ENCODE peak calls at places on chromosomes 16 and 17, in ten cellular contexts. One of them, this sample, is unnamed.
A peak's percentile ranks its signal among the peaks of the same experiment; 100 is the strongest.

GRCh38 chr17:46085522-46085921 is 86.5 kb downstream of the STH start:
- ATAC-seq in left colon: no peak
- ATAC-seq in T-helper 17 cell: no peak
- ATAC-seq in heart left ventricle: no peak
- ATAC-seq in activated CD8-positive, alpha-beta T cell treated with anti-CD3 and anti-CD28 coated beads, Interleukin-2, amount 10 ng/mL, durations not matched to agents 7 days and 5 days: no peak
- ATAC-seq in stimulated activated naive CD8-positive, alpha-beta T cell treated with anti-CD3 and anti-CD28 coated beads, Interleukin-15, Interleukin-2, amounts not matched to agents 100 U/mL and 50 U/mL, for 24 hours: no peak
- ATAC-seq in Right ventricle myocardium superior: no peak
- ATAC-seq in SK-N-SH treated with all-trans-retinoic acid at 6 μM for 48 hours: no peak
- ATAC-seq in gastroesophageal sphincter: no peak
- ATAC-seq in WTC11: no peak
- ATAC-seq in this sample: no peak

GRCh38 chr17:51807460-51807859 is 351.1 kb downstream of the CA10 start:
- ATAC-seq in left colon: no peak
- ATAC-seq in T-helper 17 cell: no peak
- ATAC-seq in heart left ventricle: no peak
- ATAC-seq in activated CD8-positive, alpha-beta T cell treated with anti-CD3 and anti-CD28 coated beads, Interleukin-2, amount 10 ng/mL, durations not matched to agents 7 days and 5 days: no peak
- ATAC-seq in stimulated activated naive CD8-positive, alpha-beta T cell treated with anti-CD3 and anti-CD28 coated beads, Interleukin-15, Interleukin-2, amounts not matched to agents 100 U/mL and 50 U/mL, for 24 hours: no peak
- ATAC-seq in Right ventricle myocardium superior: no peak
- ATAC-seq in SK-N-SH treated with all-trans-retinoic acid at 6 μM for 48 hours: no peak
- ATAC-seq in gastroesophageal sphincter: no peak
- ATAC-seq in WTC11: no peak
- ATAC-seq in this sample: no peak

GRCh38 chr17:81927145-81927652 is 336 bp downstream of the MAFG start:
- ATAC-seq in left colon: no peak
- ATAC-seq in T-helper 17 cell: peak; percentile 45
- ATAC-seq in heart left ventricle: peak; percentile 1
- ATAC-seq in activated CD8-positive, alpha-beta T cell treated with anti-CD3 and anti-CD28 coated beads, Interleukin-2, amount 10 ng/mL, durations not matched to agents 7 days and 5 days: peak; percentile 10
- ATAC-seq in stimulated activated naive CD8-positive, alpha-beta T cell treated with anti-CD3 and anti-CD28 coated beads, Interleukin-15, Interleukin-2, amounts not matched to agents 100 U/mL and 50 U/mL, for 24 hours: no peak
- ATAC-seq in Right ventricle myocardium superior: no peak
- ATAC-seq in SK-N-SH treated with all-trans-retinoic acid at 6 μM for 48 hours: no peak
- ATAC-seq in gastroesophageal sphincter: peak; percentile 27
- ATAC-seq in WTC11: no peak
- ATAC-seq in this sample: peak; percentile 46

GRCh38 chr17:4043862-4044261 is 79.6 kb upstream of the ATP2A3 start:
- ATAC-seq in left colon: no peak
- ATAC-seq in T-helper 17 cell: peak; percentile 82
- ATAC-seq in heart left ventricle: no peak
- ATAC-seq in activated CD8-positive, alpha-beta T cell treated with anti-CD3 and anti-CD28 coated beads, Interleukin-2, amount 10 ng/mL, durations not matched to agents 7 days and 5 days: peak; percentile 44
- ATAC-seq in stimulated activated naive CD8-positive, alpha-beta T cell treated with anti-CD3 and anti-CD28 coated beads, Interleukin-15, Interleukin-2, amounts not matched to agents 100 U/mL and 50 U/mL, for 24 hours: peak; percentile 63
- ATAC-seq in Right ventricle myocardium superior: no peak
- ATAC-seq in SK-N-SH treated with all-trans-retinoic acid at 6 μM for 48 hours: no peak
- ATAC-seq in gastroesophageal sphincter: no peak
- ATAC-seq in WTC11: no peak
- ATAC-seq in this sample: peak; percentile 78

GRCh38 chr17:50697076-50697475 is 10.6 kb downstream of the ANKRD40 start:
- ATAC-seq in left colon: peak; percentile 17
- ATAC-seq in T-helper 17 cell: no peak
- ATAC-seq in heart left ventricle: no peak
- ATAC-seq in activated CD8-positive, alpha-beta T cell treated with anti-CD3 and anti-CD28 coated beads, Interleukin-2, amount 10 ng/mL, durations not matched to agents 7 days and 5 days: no peak
- ATAC-seq in stimulated activated naive CD8-positive, alpha-beta T cell treated with anti-CD3 and anti-CD28 coated beads, Interleukin-15, Interleukin-2, amounts not matched to agents 100 U/mL and 50 U/mL, for 24 hours: no peak
- ATAC-seq in Right ventricle myocardium superior: no peak
- ATAC-seq in SK-N-SH treated with all-trans-retinoic acid at 6 μM for 48 hours: no peak
- ATAC-seq in gastroesophageal sphincter: no peak
- ATAC-seq in WTC11: no peak
- ATAC-seq in this sample: no peak

GRCh38 chr16:88012360-88012759 is 61.1 kb downstream of the BANP start:
- ATAC-seq in left colon: no peak
- ATAC-seq in T-helper 17 cell: no peak
- ATAC-seq in heart left ventricle: no peak
- ATAC-seq in activated CD8-positive, alpha-beta T cell treated with anti-CD3 and anti-CD28 coated beads, Interleukin-2, amount 10 ng/mL, durations not matched to agents 7 days and 5 days: no peak
- ATAC-seq in stimulated activated naive CD8-positive, alpha-beta T cell treated with anti-CD3 and anti-CD28 coated beads, Interleukin-15, Interleukin-2, amounts not matched to agents 100 U/mL and 50 U/mL, for 24 hours: no peak
- ATAC-seq in Right ventricle myocardium superior: no peak
- ATAC-seq in SK-N-SH treated with all-trans-retinoic acid at 6 μM for 48 hours: no peak
- ATAC-seq in gastroesophageal sphincter: no peak
- ATAC-seq in WTC11: no peak
- ATAC-seq in this sample: no peak

GRCh38 chr16:50227120-50227519 is 39.2 kb upstream of the ADCY7 start:
- ATAC-seq in left colon: no peak
- ATAC-seq in T-helper 17 cell: no peak
- ATAC-seq in heart left ventricle: peak; percentile 55
- ATAC-seq in activated CD8-positive, alpha-beta T cell treated with anti-CD3 and anti-CD28 coated beads, Interleukin-2, amount 10 ng/mL, durations not matched to agents 7 days and 5 days: no peak
- ATAC-seq in stimulated activated naive CD8-positive, alpha-beta T cell treated with anti-CD3 and anti-CD28 coated beads, Interleukin-15, Interleukin-2, amounts not matched to agents 100 U/mL and 50 U/mL, for 24 hours: no peak
- ATAC-seq in Right ventricle myocardium superior: no peak
- ATAC-seq in SK-N-SH treated with all-trans-retinoic acid at 6 μM for 48 hours: no peak
- ATAC-seq in gastroesophageal sphincter: no peak
- ATAC-seq in WTC11: no peak
- ATAC-seq in this sample: no peak

GRCh38 chr16:55667753-55668152 is 12.0 kb downstream of the SLC6A2 start:
- ATAC-seq in left colon: no peak
- ATAC-seq in T-helper 17 cell: no peak
- ATAC-seq in heart left ventricle: no peak
- ATAC-seq in activated CD8-positive, alpha-beta T cell treated with anti-CD3 and anti-CD28 coated beads, Interleukin-2, amount 10 ng/mL, durations not matched to agents 7 days and 5 days: no peak
- ATAC-seq in stimulated activated naive CD8-positive, alpha-beta T cell treated with anti-CD3 and anti-CD28 coated beads, Interleukin-15, Interleukin-2, amounts not matched to agents 100 U/mL and 50 U/mL, for 24 hours: no peak
- ATAC-seq in Right ventricle myocardium superior: no peak
- ATAC-seq in SK-N-SH treated with all-trans-retinoic acid at 6 μM for 48 hours: no peak
- ATAC-seq in gastroesophageal sphincter: no peak
- ATAC-seq in WTC11: peak; percentile 36
- ATAC-seq in this sample: no peak

GRCh38 chr17:29256735-29257466 is 10.2 kb downstream of the CRYBA1 start:
- ATAC-seq in left colon: no peak
- ATAC-seq in T-helper 17 cell: no peak
- ATAC-seq in heart left ventricle: peak; percentile 53
- ATAC-seq in activated CD8-positive, alpha-beta T cell treated with anti-CD3 and anti-CD28 coated beads, Interleukin-2, amount 10 ng/mL, durations not matched to agents 7 days and 5 days: no peak
- ATAC-seq in stimulated activated naive CD8-positive, alpha-beta T cell treated with anti-CD3 and anti-CD28 coated beads, Interleukin-15, Interleukin-2, amounts not matched to agents 100 U/mL and 50 U/mL, for 24 hours: no peak
- ATAC-seq in Right ventricle myocardium superior: peak; percentile 47
- ATAC-seq in SK-N-SH treated with all-trans-retinoic acid at 6 μM for 48 hours: peak; percentile 68
- ATAC-seq in gastroesophageal sphincter: no peak
- ATAC-seq in WTC11: no peak
- ATAC-seq in this sample: no peak

GRCh38 chr17:43823350-43824084 is 9.4 kb downstream of the MPP3 start:
- ATAC-seq in left colon: peak; percentile 85
- ATAC-seq in T-helper 17 cell: no peak
- ATAC-seq in heart left ventricle: peak; percentile 79
- ATAC-seq in activated CD8-positive, alpha-beta T cell treated with anti-CD3 and anti-CD28 coated beads, Interleukin-2, amount 10 ng/mL, durations not matched to agents 7 days and 5 days: no peak
- ATAC-seq in stimulated activated naive CD8-positive, alpha-beta T cell treated with anti-CD3 and anti-CD28 coated beads, Interleukin-15, Interleukin-2, amounts not matched to agents 100 U/mL and 50 U/mL, for 24 hours: no peak
- ATAC-seq in Right ventricle myocardium superior: peak; percentile 76
- ATAC-seq in SK-N-SH treated with all-trans-retinoic acid at 6 μM for 48 hours: no peak
- ATAC-seq in gastroesophageal sphincter: no peak
- ATAC-seq in WTC11: no peak
- ATAC-seq in this sample: no peak

GRCh38 chr17:1414001-1414574 is 14.1 kb upstream of the YWHAE start:
- ATAC-seq in left colon: no peak
- ATAC-seq in T-helper 17 cell: no peak
- ATAC-seq in heart left ventricle: peak; percentile 37
- ATAC-seq in activated CD8-positive, alpha-beta T cell treated with anti-CD3 and anti-CD28 coated beads, Interleukin-2, amount 10 ng/mL, durations not matched to agents 7 days and 5 days: no peak
- ATAC-seq in stimulated activated naive CD8-positive, alpha-beta T cell treated with anti-CD3 and anti-CD28 coated beads, Interleukin-15, Interleukin-2, amounts not matched to agents 100 U/mL and 50 U/mL, for 24 hours: no peak
- ATAC-seq in Right ventricle myocardium superior: peak; percentile 53
- ATAC-seq in SK-N-SH treated with all-trans-retinoic acid at 6 μM for 48 hours: no peak
- ATAC-seq in gastroesophageal sphincter: no peak
- ATAC-seq in WTC11: no peak
- ATAC-seq in this sample: no peak

GRCh38 chr16:84913315-84913714 is 93.5 kb downstream of the CRISPLD2 start:
- ATAC-seq in left colon: peak; percentile 24
- ATAC-seq in T-helper 17 cell: no peak
- ATAC-seq in heart left ventricle: peak; percentile 61
- ATAC-seq in activated CD8-positive, alpha-beta T cell treated with anti-CD3 and anti-CD28 coated beads, Interleukin-2, amount 10 ng/mL, durations not matched to agents 7 days and 5 days: no peak
- ATAC-seq in stimulated activated naive CD8-positive, alpha-beta T cell treated with anti-CD3 and anti-CD28 coated beads, Interleukin-15, Interleukin-2, amounts not matched to agents 100 U/mL and 50 U/mL, for 24 hours: no peak
- ATAC-seq in Right ventricle myocardium superior: peak; percentile 80
- ATAC-seq in SK-N-SH treated with all-trans-retinoic acid at 6 μM for 48 hours: peak; percentile 35
- ATAC-seq in gastroesophageal sphincter: peak; percentile 88
- ATAC-seq in WTC11: no peak
- ATAC-seq in this sample: no peak

GRCh38 chr16:34802848-34803599 is 1343.6 kb downstream of the TP53TG3F start:
- ATAC-seq in left colon: no peak
- ATAC-seq in T-helper 17 cell: no peak
- ATAC-seq in heart left ventricle: no peak
- ATAC-seq in activated CD8-positive, alpha-beta T cell treated with anti-CD3 and anti-CD28 coated beads, Interleukin-2, amount 10 ng/mL, durations not matched to agents 7 days and 5 days: no peak
- ATAC-seq in stimulated activated naive CD8-positive, alpha-beta T cell treated with anti-CD3 and anti-CD28 coated beads, Interleukin-15, Interleukin-2, amounts not matched to agents 100 U/mL and 50 U/mL, for 24 hours: no peak
- ATAC-seq in Right ventricle myocardium superior: no peak
- ATAC-seq in SK-N-SH treated with all-trans-retinoic acid at 6 μM for 48 hours: no peak
- ATAC-seq in gastroesophageal sphincter: no peak
- ATAC-seq in WTC11: no peak
- ATAC-seq in this sample: no peak

GRCh38 chr17:2683912-2684311 is 27.7 kb downstream of the CLUH start:
- ATAC-seq in left colon: peak; percentile 71
- ATAC-seq in T-helper 17 cell: no peak
- ATAC-seq in heart left ventricle: no peak
- ATAC-seq in activated CD8-positive, alpha-beta T cell treated with anti-CD3 and anti-CD28 coated beads, Interleukin-2, amount 10 ng/mL, durations not matched to agents 7 days and 5 days: no peak
- ATAC-seq in stimulated activated naive CD8-positive, alpha-beta T cell treated with anti-CD3 and anti-CD28 coated beads, Interleukin-15, Interleukin-2, amounts not matched to agents 100 U/mL and 50 U/mL, for 24 hours: no peak
- ATAC-seq in Right ventricle myocardium superior: no peak
- ATAC-seq in SK-N-SH treated with all-trans-retinoic acid at 6 μM for 48 hours: no peak
- ATAC-seq in gastroesophageal sphincter: no peak
- ATAC-seq in WTC11: no peak
- ATAC-seq in this sample: no peak

GRCh38 chr16:4800290-4801041 is 2.0 kb downstream of the ROGDI start:
- ATAC-seq in left colon: peak; percentile 31
- ATAC-seq in T-helper 17 cell: no peak
- ATAC-seq in heart left ventricle: no peak
- ATAC-seq in activated CD8-positive, alpha-beta T cell treated with anti-CD3 and anti-CD28 coated beads, Interleukin-2, amount 10 ng/mL, durations not matched to agents 7 days and 5 days: no peak
- ATAC-seq in stimulated activated naive CD8-positive, alpha-beta T cell treated with anti-CD3 and anti-CD28 coated beads, Interleukin-15, Interleukin-2, amounts not matched to agents 100 U/mL and 50 U/mL, for 24 hours: no peak
- ATAC-seq in Right ventricle myocardium superior: peak; percentile 6
- ATAC-seq in SK-N-SH treated with all-trans-retinoic acid at 6 μM for 48 hours: no peak
- ATAC-seq in gastroesophageal sphincter: no peak
- ATAC-seq in WTC11: no peak
- ATAC-seq in this sample: no peak

GRCh38 chr16:48030926-48031325 is 124.9 kb downstream of the ABCC12 start:
- ATAC-seq in left colon: no peak
- ATAC-seq in T-helper 17 cell: no peak
- ATAC-seq in heart left ventricle: no peak
- ATAC-seq in activated CD8-positive, alpha-beta T cell treated with anti-CD3 and anti-CD28 coated beads, Interleukin-2, amount 10 ng/mL, durations not matched to agents 7 days and 5 days: no peak
- ATAC-seq in stimulated activated naive CD8-positive, alpha-beta T cell treated with anti-CD3 and anti-CD28 coated beads, Interleukin-15, Interleukin-2, amounts not matched to agents 100 U/mL and 50 U/mL, for 24 hours: no peak
- ATAC-seq in Right ventricle myocardium superior: no peak
- ATAC-seq in SK-N-SH treated with all-trans-retinoic acid at 6 μM for 48 hours: no peak
- ATAC-seq in gastroesophageal sphincter: no peak
- ATAC-seq in WTC11: no peak
- ATAC-seq in this sample: no peak

GRCh38 chr17:75771334-75772281 is 6.6 kb upstream of the GALK1 start:
- ATAC-seq in left colon: peak; percentile 51
- ATAC-seq in T-helper 17 cell: no peak
- ATAC-seq in heart left ventricle: no peak
- ATAC-seq in activated CD8-positive, alpha-beta T cell treated with anti-CD3 and anti-CD28 coated beads, Interleukin-2, amount 10 ng/mL, durations not matched to agents 7 days and 5 days: no peak
- ATAC-seq in stimulated activated naive CD8-positive, alpha-beta T cell treated with anti-CD3 and anti-CD28 coated beads, Interleukin-15, Interleukin-2, amounts not matched to agents 100 U/mL and 50 U/mL, for 24 hours: no peak
- ATAC-seq in Right ventricle myocardium superior: no peak
- ATAC-seq in SK-N-SH treated with all-trans-retinoic acid at 6 μM for 48 hours: no peak
- ATAC-seq in gastroesophageal sphincter: no peak
- ATAC-seq in WTC11: no peak
- ATAC-seq in this sample: no peak

GRCh38 chr17:29253037-29253436 is 6.4 kb downstream of the CRYBA1 start:
- ATAC-seq in left colon: no peak
- ATAC-seq in T-helper 17 cell: no peak
- ATAC-seq in heart left ventricle: no peak
- ATAC-seq in activated CD8-positive, alpha-beta T cell treated with anti-CD3 and anti-CD28 coated beads, Interleukin-2, amount 10 ng/mL, durations not matched to agents 7 days and 5 days: no peak
- ATAC-seq in stimulated activated naive CD8-positive, alpha-beta T cell treated with anti-CD3 and anti-CD28 coated beads, Interleukin-15, Interleukin-2, amounts not matched to agents 100 U/mL and 50 U/mL, for 24 hours: no peak
- ATAC-seq in Right ventricle myocardium superior: no peak
- ATAC-seq in SK-N-SH treated with all-trans-retinoic acid at 6 μM for 48 hours: no peak
- ATAC-seq in gastroesophageal sphincter: no peak
- ATAC-seq in WTC11: no peak
- ATAC-seq in this sample: no peak

GRCh38 chr16:67641779-67642708 is 2.9 kb upstream of the CARMIL2 start:
- ATAC-seq in left colon: peak; percentile 27
- ATAC-seq in T-helper 17 cell: no peak
- ATAC-seq in heart left ventricle: peak; percentile 88
- ATAC-seq in activated CD8-positive, alpha-beta T cell treated with anti-CD3 and anti-CD28 coated beads, Interleukin-2, amount 10 ng/mL, durations not matched to agents 7 days and 5 days: no peak
- ATAC-seq in stimulated activated naive CD8-positive, alpha-beta T cell treated with anti-CD3 and anti-CD28 coated beads, Interleukin-15, Interleukin-2, amounts not matched to agents 100 U/mL and 50 U/mL, for 24 hours: no peak
- ATAC-seq in Right ventricle myocardium superior: peak; percentile 91
- ATAC-seq in SK-N-SH treated with all-trans-retinoic acid at 6 μM for 48 hours: peak; percentile 70
- ATAC-seq in gastroesophageal sphincter: peak; percentile 74
- ATAC-seq in WTC11: no peak
- ATAC-seq in this sample: no peak

GRCh38 chr17:81578561-81579225 is 26.5 kb upstream of the FAAP100 start:
- ATAC-seq in left colon: no peak
- ATAC-seq in T-helper 17 cell: no peak
- ATAC-seq in heart left ventricle: no peak
- ATAC-seq in activated CD8-positive, alpha-beta T cell treated with anti-CD3 and anti-CD28 coated beads, Interleukin-2, amount 10 ng/mL, durations not matched to agents 7 days and 5 days: no peak
- ATAC-seq in stimulated activated naive CD8-positive, alpha-beta T cell treated with anti-CD3 and anti-CD28 coated beads, Interleukin-15, Interleukin-2, amounts not matched to agents 100 U/mL and 50 U/mL, for 24 hours: peak; percentile 80
- ATAC-seq in Right ventricle myocardium superior: no peak
- ATAC-seq in SK-N-SH treated with all-trans-retinoic acid at 6 μM for 48 hours: no peak
- ATAC-seq in gastroesophageal sphincter: no peak
- ATAC-seq in WTC11: no peak
- ATAC-seq in this sample: no peak

GRCh38 chr16:68972720-68973119 is 129.4 kb downstream of the TANGO6 start:
- ATAC-seq in left colon: peak; percentile 89
- ATAC-seq in T-helper 17 cell: no peak
- ATAC-seq in heart left ventricle: no peak
- ATAC-seq in activated CD8-positive, alpha-beta T cell treated with anti-CD3 and anti-CD28 coated beads, Interleukin-2, amount 10 ng/mL, durations not matched to agents 7 days and 5 days: no peak
- ATAC-seq in stimulated activated naive CD8-positive, alpha-beta T cell treated with anti-CD3 and anti-CD28 coated beads, Interleukin-15, Interleukin-2, amounts not matched to agents 100 U/mL and 50 U/mL, for 24 hours: no peak
- ATAC-seq in Right ventricle myocardium superior: no peak
- ATAC-seq in SK-N-SH treated with all-trans-retinoic acid at 6 μM for 48 hours: peak; percentile 95
- ATAC-seq in gastroesophageal sphincter: no peak
- ATAC-seq in WTC11: peak; percentile 90
- ATAC-seq in this sample: no peak

GRCh38 chr16:3776316-3776715 is 59.0 kb upstream of the TRAP1 start:
- ATAC-seq in left colon: no peak
- ATAC-seq in T-helper 17 cell: no peak
- ATAC-seq in heart left ventricle: no peak
- ATAC-seq in activated CD8-positive, alpha-beta T cell treated with anti-CD3 and anti-CD28 coated beads, Interleukin-2, amount 10 ng/mL, durations not matched to agents 7 days and 5 days: no peak
- ATAC-seq in stimulated activated naive CD8-positive, alpha-beta T cell treated with anti-CD3 and anti-CD28 coated beads, Interleukin-15, Interleukin-2, amounts not matched to agents 100 U/mL and 50 U/mL, for 24 hours: no peak
- ATAC-seq in Right ventricle myocardium superior: peak; percentile 38
- ATAC-seq in SK-N-SH treated with all-trans-retinoic acid at 6 μM for 48 hours: no peak
- ATAC-seq in gastroesophageal sphincter: no peak
- ATAC-seq in WTC11: no peak
- ATAC-seq in this sample: no peak

GRCh38 chr16:9225527-9226316 is 134.3 kb downstream of the HAPSTR1 start:
- ATAC-seq in left colon: no peak
- ATAC-seq in T-helper 17 cell: no peak
- ATAC-seq in heart left ventricle: no peak
- ATAC-seq in activated CD8-positive, alpha-beta T cell treated with anti-CD3 and anti-CD28 coated beads, Interleukin-2, amount 10 ng/mL, durations not matched to agents 7 days and 5 days: no peak
- ATAC-seq in stimulated activated naive CD8-positive, alpha-beta T cell treated with anti-CD3 and anti-CD28 coated beads, Interleukin-15, Interleukin-2, amounts not matched to agents 100 U/mL and 50 U/mL, for 24 hours: no peak
- ATAC-seq in Right ventricle myocardium superior: no peak
- ATAC-seq in SK-N-SH treated with all-trans-retinoic acid at 6 μM for 48 hours: no peak
- ATAC-seq in gastroesophageal sphincter: no peak
- ATAC-seq in WTC11: peak; percentile 96
- ATAC-seq in this sample: no peak

GRCh38 chr16:87404764-87405625 is 12.9 kb downstream of the MAP1LC3B start:
- ATAC-seq in left colon: peak; percentile 18
- ATAC-seq in T-helper 17 cell: no peak
- ATAC-seq in heart left ventricle: peak; percentile 45
- ATAC-seq in activated CD8-positive, alpha-beta T cell treated with anti-CD3 and anti-CD28 coated beads, Interleukin-2, amount 10 ng/mL, durations not matched to agents 7 days and 5 days: no peak
- ATAC-seq in stimulated activated naive CD8-positive, alpha-beta T cell treated with anti-CD3 and anti-CD28 coated beads, Interleukin-15, Interleukin-2, amounts not matched to agents 100 U/mL and 50 U/mL, for 24 hours: no peak
- ATAC-seq in Right ventricle myocardium superior: peak; percentile 18
- ATAC-seq in SK-N-SH treated with all-trans-retinoic acid at 6 μM for 48 hours: no peak
- ATAC-seq in gastroesophageal sphincter: no peak
- ATAC-seq in WTC11: no peak
- ATAC-seq in this sample: no peak

GRCh38 chr17:68204736-68205135 is 43.1 kb upstream of the AMZ2 start:
- ATAC-seq in left colon: peak; percentile 52
- ATAC-seq in T-helper 17 cell: no peak
- ATAC-seq in heart left ventricle: peak; percentile 13
- ATAC-seq in activated CD8-positive, alpha-beta T cell treated with anti-CD3 and anti-CD28 coated beads, Interleukin-2, amount 10 ng/mL, durations not matched to agents 7 days and 5 days: peak; percentile 11
- ATAC-seq in stimulated activated naive CD8-positive, alpha-beta T cell treated with anti-CD3 and anti-CD28 coated beads, Interleukin-15, Interleukin-2, amounts not matched to agents 100 U/mL and 50 U/mL, for 24 hours: no peak
- ATAC-seq in Right ventricle myocardium superior: peak; percentile 17
- ATAC-seq in SK-N-SH treated with all-trans-retinoic acid at 6 μM for 48 hours: no peak
- ATAC-seq in gastroesophageal sphincter: no peak
- ATAC-seq in WTC11: no peak
- ATAC-seq in this sample: peak; percentile 43

GRCh38 chr16:2096853-2097620 is 38.7 kb downstream of the PKD1 start:
- ATAC-seq in left colon: no peak
- ATAC-seq in T-helper 17 cell: no peak
- ATAC-seq in heart left ventricle: peak; percentile 17
- ATAC-seq in activated CD8-positive, alpha-beta T cell treated with anti-CD3 and anti-CD28 coated beads, Interleukin-2, amount 10 ng/mL, durations not matched to agents 7 days and 5 days: no peak
- ATAC-seq in stimulated activated naive CD8-positive, alpha-beta T cell treated with anti-CD3 and anti-CD28 coated beads, Interleukin-15, Interleukin-2, amounts not matched to agents 100 U/mL and 50 U/mL, for 24 hours: no peak
- ATAC-seq in Right ventricle myocardium superior: no peak
- ATAC-seq in SK-N-SH treated with all-trans-retinoic acid at 6 μM for 48 hours: no peak
- ATAC-seq in gastroesophageal sphincter: peak; percentile 11
- ATAC-seq in WTC11: no peak
- ATAC-seq in this sample: no peak

GRCh38 chr16:15610369-15610871 is 32.5 kb downstream of the MARF1 start:
- ATAC-seq in left colon: no peak
- ATAC-seq in T-helper 17 cell: no peak
- ATAC-seq in heart left ventricle: no peak
- ATAC-seq in activated CD8-positive, alpha-beta T cell treated with anti-CD3 and anti-CD28 coated beads, Interleukin-2, amount 10 ng/mL, durations not matched to agents 7 days and 5 days: no peak
- ATAC-seq in stimulated activated naive CD8-positive, alpha-beta T cell treated with anti-CD3 and anti-CD28 coated beads, Interleukin-15, Interleukin-2, amounts not matched to agents 100 U/mL and 50 U/mL, for 24 hours: peak; percentile 84
- ATAC-seq in Right ventricle myocardium superior: no peak
- ATAC-seq in SK-N-SH treated with all-trans-retinoic acid at 6 μM for 48 hours: no peak
- ATAC-seq in gastroesophageal sphincter: no peak
- ATAC-seq in WTC11: no peak
- ATAC-seq in this sample: no peak